ENCODE peak calls at places on chromosomes 11 and 22, in five cellular contexts. S is body of pancreas, L is brain microvascular endothelial cell, V is spleen, E is fibroblast of the aortic adventitia. T is an unnamed sample.

GRCh38 chr11:3037041-3037944 is 19.9 kb downstream of the CARS1 start:
- DNase-seq in S (peak), L (peak), V (peak), E (peak), T (peak)

GRCh38 chr11:35558468-35558867 is 33.1 kb upstream of the PAMR1 start:
- DNase-seq in S (no peak), E (peak), L (no peak), V (no peak), T (no peak)

GRCh38 chr11:3866206-3866605 is 10.7 kb downstream of the STIM1 start:
- DNase-seq in L (peak), E (no peak), S (peak), V (peak), T (no peak)

GRCh38 chr11:44575288-44575672 is 9.8 kb downstream of the CD82 start:
- DNase-seq in S (no peak), E (no peak), L (peak), V (peak), T (peak)

GRCh38 chr22:33787645-33788456 is 132.4 kb downstream of the LARGE1 start:
- DNase-seq in S (no peak), V (no peak), L (no peak), E (no peak), T (no peak)

GRCh38 chr22:42299586-42300285 is 29.3 kb upstream of the TCF20 start:
- DNase-seq in S (peak), V (peak), L (no peak), E (no peak), T (no peak)

GRCh38 chr22:24445481-24446290 is 18.3 kb downstream of the ADORA2A start:
- DNase-seq in V (no peak), E (no peak), S (no peak), L (no peak), T (no peak)

GRCh38 chr11:64253481-64253880 is 2.2 kb downstream of the PLCB3 start:
- DNase-seq in L (no peak), V (no peak), E (no peak), S (no peak), T (no peak)

GRCh38 chr11:50333861-50334260 is 301.2 kb downstream of the OR4C45 start:
- DNase-seq in S (no peak), L (no peak), E (no peak), V (no peak), T (no peak)

GRCh38 chr22:50294319-50294656 is 13.2 kb downstream of the PLXNB2 start:
- DNase-seq in V (no peak), E (no peak), L (no peak), S (no peak), T (no peak)

GRCh38 chr11:2538951-2539735 is 94.3 kb downstream of the KCNQ1 start:
- DNase-seq in L (no peak), E (no peak), S (no peak), V (peak), T (no peak)

GRCh38 chr11:8757047-8757446 is 74.5 kb downstream of the RPL27A start:
- DNase-seq in L (no peak), S (no peak), E (peak), V (no peak), T (peak)

GRCh38 chr22:45468872-45469572 is 33.7 kb upstream of the FBLN1 start:
- DNase-seq in S (no peak), V (no peak), L (peak), E (peak), T (peak)

GRCh38 chr11:130476200-130476921 is 27.9 kb downstream of the ADAMTS15 start:
- DNase-seq in E (no peak), S (no peak), V (no peak), L (no peak), T (no peak)

GRCh38 chr11:1834791-1835670 is at the start of gene SYT8:
- DNase-seq in E (no peak), S (peak), L (no peak), V (peak), T (no peak)

GRCh38 chr11:69444381-69445130 is 36.9 kb upstream of the LINC01488 start:
- DNase-seq in E (peak), L (peak), V (peak), S (peak), T (peak)

GRCh38 chr22:32576553-32577255 is 102.1 kb downstream of the FBXO7 start:
- DNase-seq in L (no peak), E (no peak), V (no peak), S (no peak), T (no peak)

GRCh38 chr11:129785383-129786111 is 30.1 kb upstream of the TMEM45B start:
- DNase-seq in E (peak), S (no peak), V (no peak), L (no peak), T (no peak)

GRCh38 chr11:8863838-8864237 is 47.2 kb upstream of the AKIP1 start:
- DNase-seq in V (no peak), E (peak), L (peak), S (no peak), T (peak)

GRCh38 chr22:17952273-17952801 is 72.0 kb downstream of the MICAL3 start:
- DNase-seq in S (no peak), L (no peak), V (no peak), E (no peak), T (no peak)

GRCh38 chr11:130088217-130088616 is 18.5 kb downstream of the APLP2 start:
- DNase-seq in V (no peak), L (no peak), E (no peak), S (no peak), T (no peak)

GRCh38 chr11:74683941-74684481 is 47.2 kb downstream of the CHRDL2 start:
- DNase-seq in L (no peak), V (peak), S (no peak), E (peak), T (no peak)

GRCh38 chr11:18727499-18728236 is 1.7 kb upstream of the IGSF22 start:
- DNase-seq in V (no peak), S (peak), L (peak), E (peak), T (no peak)

GRCh38 chr11:47971501-47971900 is 8.9 kb upstream of the PTPRJ start:
- DNase-seq in V (no peak), L (no peak), E (no peak), S (no peak), T (no peak)

GRCh38 chr22:35023692-35024363 is 42.1 kb upstream of the ISX start:
- DNase-seq in V (peak), L (peak), S (peak), E (peak), T (no peak)

GRCh38 chr22:33896801-33897620 is 23.3 kb downstream of the LARGE1 start:
- DNase-seq in E (peak), L (no peak), S (peak), V (no peak), T (no peak)

GRCh38 chr22:36737776-36738175 is 34.2 kb upstream of the CACNG2 start:
- DNase-seq in L (no peak), V (peak), S (peak), E (no peak), T (no peak)

GRCh38 chr11:65278351-65278750 is 16.6 kb downstream of the POLA2 start:
- DNase-seq in S (no peak), E (peak), V (no peak), L (no peak), T (no peak)

GRCh38 chr11:28447226-28447625 is 339.0 kb downstream of the METTL15 start:
- DNase-seq in E (peak), L (peak), V (no peak), S (no peak), T (peak)

GRCh38 chr22:44365196-44365802 is 52.5 kb upstream of the SHISAL1 start:
- DNase-seq in E (no peak), L (no peak), V (peak), S (no peak), T (no peak)

GRCh38 chr22:37206841-37207821 is 5.1 kb downstream of the SSTR3 start:
- DNase-seq in L (no peak), V (peak), S (no peak), E (no peak), T (no peak)

GRCh38 chr11:43835104-43835503 is 45.5 kb upstream of the ALKBH3 start:
- DNase-seq in S (peak), V (no peak), L (peak), E (no peak), T (no peak)

GRCh38 chr22:22316589-22316988 is 72.0 kb downstream of the VPREB1 start:
- DNase-seq in E (no peak), V (no peak), L (no peak), S (no peak), T (no peak)

GRCh38 chr11:3849297-3849874 is 6.1 kb upstream of the STIM1 start:
- DNase-seq in L (peak), E (peak), V (no peak), S (peak), T (peak)

GRCh38 chr11:105838668-105839403 is 183.2 kb downstream of the MSANTD4 start:
- DNase-seq in S (no peak), E (no peak), V (no peak), L (peak), T (no peak)

GRCh38 chr11:123018702-123019101 is 37.1 kb upstream of the BSX start:
- DNase-seq in L (no peak), E (no peak), V (no peak), S (no peak), T (no peak)

GRCh38 chr11:27215471-27216267 is 147.3 kb downstream of the CCDC34 start:
- DNase-seq in S (peak), E (peak), L (no peak), V (peak), T (no peak)

GRCh38 chr22:23862103-23862502 is 4.4 kb downstream of the SLC2A11 start:
- DNase-seq in L (peak), E (peak), V (peak), S (peak), T (peak)

GRCh38 chr22:45757068-45757467 is 85.4 kb downstream of the ATXN10 start:
- DNase-seq in L (no peak), S (peak), V (no peak), E (peak), T (no peak)

GRCh38 chr11:35006389-35007128 is 90.1 kb downstream of the PDHX start:
- DNase-seq in S (no peak), V (no peak), E (no peak), L (no peak), T (no peak)

GRCh38 chr11:92340839-92341238 is 116.2 kb downstream of the FAT3 start:
- DNase-seq in L (peak), E (peak), V (no peak), S (peak), T (peak)
- TF ChIP-seq CTCF in L (peak), E (no peak), V (no peak), S (peak), T (peak)

DNA sequence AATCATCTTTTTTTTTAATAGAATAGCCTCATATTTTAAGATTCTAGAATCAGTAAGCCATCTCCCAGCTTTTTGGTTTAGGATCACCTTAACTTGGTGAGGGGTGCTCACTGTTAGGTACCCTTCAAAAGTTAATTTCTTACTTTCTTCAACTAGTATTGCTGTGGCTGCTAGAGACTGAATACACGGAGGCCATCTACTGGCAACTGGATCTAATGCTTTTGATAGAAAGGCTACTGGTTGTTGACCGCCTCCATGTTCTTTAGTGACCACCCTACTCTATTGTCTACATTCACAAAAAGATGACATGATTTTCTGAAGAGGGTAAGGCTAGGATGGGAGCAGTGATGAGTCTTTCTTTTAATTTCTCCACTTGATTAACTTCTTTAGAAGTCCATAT is 16.7 kb upstream of the ALDH3B2 start:
- DNase-seq in L (no peak), S (no peak), E (no peak), V (no peak), T (no peak)
- TF ChIP-seq CTCF in L (peak), S (no peak), E (peak), V (no peak), T (peak)

GRCh38 chr11:79198203-79198897 is 242.5 kb downstream of the TENM4 start:
- DNase-seq in S (no peak), L (no peak), V (no peak), E (no peak), T (no peak)

GRCh38 chr11:79199729-79200354 is 241.0 kb downstream of the TENM4 start:
- DNase-seq in L (no peak), V (no peak), S (no peak), E (no peak), T (no peak)

GRCh38 chr11:79201637-79202347 is 239.0 kb downstream of the TENM4 start:
- DNase-seq in E (no peak), S (no peak), V (no peak), L (no peak), T (no peak)

GRCh38 chr11:79198898-79199250 is 242.0 kb downstream of the TENM4 start:
- DNase-seq in L (peak), E (peak), S (no peak), V (no peak), T (peak)

DNA sequence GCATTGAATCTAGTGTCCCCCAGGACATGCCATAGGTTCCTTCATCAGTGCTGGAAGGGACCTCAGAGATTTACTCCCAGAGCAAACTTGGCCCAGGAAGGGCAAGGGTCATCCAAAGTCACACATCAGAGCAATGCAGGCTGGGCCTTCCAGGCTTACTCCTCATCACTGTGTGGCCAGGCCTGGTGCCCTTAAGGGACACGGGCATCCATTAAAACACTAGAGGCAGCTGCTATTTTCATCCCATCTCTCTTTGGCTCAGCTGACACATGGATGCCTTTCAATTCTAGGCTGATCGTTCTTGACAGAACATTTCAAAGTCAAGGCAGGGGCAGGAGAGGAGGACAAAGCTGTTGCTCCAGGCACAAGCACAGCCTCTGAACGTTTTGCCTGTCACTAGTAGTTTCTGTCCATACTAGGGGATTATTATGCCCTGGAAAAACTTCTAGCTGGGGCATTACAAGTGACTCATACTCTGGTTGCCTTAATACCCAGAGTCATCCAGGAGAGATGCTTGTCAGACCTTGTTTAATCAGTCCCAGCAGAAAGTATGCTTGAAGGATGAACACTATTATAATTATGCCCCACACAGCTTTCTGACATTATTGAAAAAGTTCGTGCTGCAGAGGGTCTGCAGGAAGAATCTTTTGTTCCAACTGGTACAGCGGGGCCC is 240.3 kb downstream of the TENM4 start:
- DNase-seq in L (no peak), S (no peak), E (no peak), V (no peak), T (peak)
- TF ChIP-seq CTCF in L (no peak), S (no peak), E (no peak), V (no peak), T (no peak)

DNA sequence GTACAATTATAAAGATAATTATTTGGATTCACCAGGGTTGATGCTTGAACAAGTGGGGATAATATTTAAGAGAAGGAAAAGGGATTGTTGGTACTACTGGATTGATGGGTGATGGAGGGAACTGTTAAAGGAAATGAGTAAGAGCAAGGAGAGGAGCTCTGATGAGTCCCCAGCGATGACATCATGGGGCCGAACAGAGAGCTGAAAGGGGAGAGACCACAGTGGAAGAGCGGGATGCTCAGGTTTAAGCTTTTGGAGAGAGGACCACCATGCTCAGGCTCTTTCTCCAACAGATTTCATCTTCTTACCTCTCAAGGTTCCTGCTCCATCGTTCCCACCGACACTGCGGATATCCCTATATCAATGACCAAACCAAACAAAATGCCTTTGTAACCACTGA is 568.7 kb downstream of the ETS1 start:
- DNase-seq in V (no peak), E (no peak), S (no peak), L (no peak), T (no peak)
- TF ChIP-seq CTCF in V (no peak), E (no peak), S (no peak), L (no peak), T (no peak)

GRCh38 chr11:102936864-102937509 is 18.5 kb downstream of the MMP13 start:
- DNase-seq in S (no peak), E (no peak), L (no peak), V (no peak), T (no peak)

GRCh38 chr11:102933627-102934026 is 21.9 kb downstream of the MMP13 start:
- DNase-seq in L (no peak), V (no peak), S (no peak), E (no peak), T (no peak)

GRCh38 chr11:102934735-102935134 is 20.8 kb downstream of the MMP13 start:
- DNase-seq in V (no peak), L (no peak), E (no peak), S (no peak), T (no peak)

GRCh38 chr11:102932678-102933077 is 22.9 kb downstream of the MMP13 start:
- DNase-seq in L (no peak), E (no peak), V (no peak), S (no peak), T (no peak)

GRCh38 chr11:102935514-102935913 is 20.0 kb downstream of the MMP13 start:
- DNase-seq in S (no peak), E (no peak), L (no peak), V (no peak), T (no peak)
- TF ChIP-seq CTCF in S (no peak), E (peak), L (peak), V (no peak), T (peak)

GRCh38 chr11:13682212-13682611 is 13.7 kb downstream of the FAR1 start:
- DNase-seq in V (no peak), E (peak), L (no peak), S (no peak), T (no peak)
- TF ChIP-seq CTCF in V (no peak), E (no peak), L (no peak), S (no peak), T (no peak)

GRCh38 chr11:120715239-120715638 is 203.7 kb downstream of the GRIK4 start:
- DNase-seq in L (no peak), E (peak), V (no peak), S (no peak), T (no peak)
- TF ChIP-seq CTCF in L (peak), E (peak), V (peak), S (peak), T (peak)

DNA sequence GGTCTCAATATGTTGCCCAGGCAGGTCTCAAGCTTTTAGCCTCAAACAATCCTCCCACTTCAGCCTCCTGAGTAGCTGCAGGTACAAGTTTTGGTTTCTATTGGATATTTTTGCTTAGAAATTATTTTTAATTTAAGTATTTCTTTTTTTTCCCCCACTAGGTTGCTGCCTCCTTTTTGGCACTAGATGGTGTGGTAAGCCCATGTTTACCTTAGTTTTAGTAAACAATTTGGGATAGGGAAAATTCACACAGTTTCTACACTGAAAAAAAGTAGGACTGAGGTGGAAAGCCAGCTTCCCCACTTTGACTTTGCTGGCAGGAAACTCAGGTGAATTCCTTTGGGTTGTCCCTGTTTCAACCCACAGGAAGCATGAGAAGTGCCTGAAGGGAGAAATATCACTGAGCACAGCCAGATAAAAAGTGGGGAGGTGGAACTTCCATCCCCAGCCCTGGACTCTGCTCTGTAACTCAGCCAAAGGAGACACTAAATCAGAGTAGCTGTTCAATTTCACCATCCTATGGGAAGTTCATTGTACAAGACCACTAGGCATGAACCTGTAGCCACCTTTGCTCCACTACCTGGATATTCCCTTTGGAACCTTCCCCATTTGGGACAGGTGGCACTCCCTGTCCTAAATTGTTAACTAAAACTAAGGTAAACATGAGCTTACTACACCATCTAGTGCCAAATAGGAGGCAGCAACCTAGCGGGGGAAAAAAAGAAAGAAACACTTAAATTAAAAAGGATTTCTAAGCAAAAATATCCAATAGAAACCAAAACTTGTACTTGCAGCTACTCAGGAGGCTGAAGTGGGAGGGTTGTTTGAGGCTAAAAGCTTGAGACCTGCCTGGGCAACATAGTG is 154.4 kb upstream of the FAT3 start:
- DNase-seq in V (no peak), S (no peak), E (no peak), L (no peak), T (peak)
- TF ChIP-seq CTCF in V (no peak), S (no peak), E (no peak), L (peak), T (peak)

GRCh38 chr11:76379811-76380160 is 1.1 kb downstream of the THAP12 start:
- DNase-seq in E (no peak), L (no peak), S (no peak), V (no peak), T (no peak)

GRCh38 chr11:76376746-76377558 is 4.0 kb downstream of the THAP12 start:
- DNase-seq in V (no peak), S (no peak), L (no peak), E (no peak), T (no peak)

GRCh38 chr11:76380161-76380976 is 563 bp downstream of the THAP12 start:
- DNase-seq in E (peak), S (no peak), V (peak), L (peak), T (peak)

GRCh38 chr11:76382209-76382608 is 1.1 kb downstream of the GVQW3 start:
- DNase-seq in S (no peak), E (no peak), L (no peak), V (no peak), T (no peak)

GRCh38 chr11:76380977-76381719 is at the start of the genes GVQW3 and THAP12:
- DNase-seq in L (peak), E (peak), S (peak), V (peak), T (peak)
- TF ChIP-seq CTCF in L (peak), E (no peak), S (peak), V (peak), T (no peak)